ENCODE peak calls at places on chromosomes 16 and 17, in seven cellular contexts. Q, I, Z, W, V, E and U are unnamed samples.

GRCh38 chr16:7351572-7351971 is 18.9 kb downstream of the RBFOX1 start:
- DNase-seq in I (no peak), Q (no peak), Z (no peak), V (no peak), W (no peak), E (no peak), U (no peak)

GRCh38 chr17:78343433-78344201 is 16.3 kb downstream of the SOCS3 start:
- DNase-seq in Q (peak), W (no peak), E (no peak), I (no peak), Z (peak), V (peak), U (peak)

GRCh38 chr16:26709754-26710153 is 357.0 kb upstream of the C16orf82 start:
- DNase-seq in Z (no peak), W (no peak), E (no peak), I (no peak), V (no peak), Q (no peak), U (no peak)

GRCh38 chr17:77634710-77635109 is 323.8 kb upstream of the TNRC6C start:
- DNase-seq in Z (no peak), Q (no peak), I (no peak), E (no peak), V (no peak), W (no peak), U (no peak)

GRCh38 chr16:82971126-82971525 is 344.4 kb downstream of the CDH13 start:
- DNase-seq in E (no peak), I (no peak), Z (no peak), V (no peak), W (no peak), Q (no peak), U (no peak)

GRCh38 chr16:27228036-27228435 is 24.7 kb downstream of the KDM8 start:
- DNase-seq in I (no peak), V (no peak), W (no peak), Z (no peak), E (no peak), Q (no peak), U (no peak)

GRCh38 chr16:56337858-56338325 is 87.5 kb downstream of the AMFR start:
- DNase-seq in Q (no peak), Z (no peak), I (no peak), V (no peak), E (no peak), W (no peak), U (no peak)

GRCh38 chr16:74867281-74867849 is 92.7 kb upstream of the FA2H start:
- DNase-seq in Q (no peak), Z (no peak), W (no peak), E (no peak), V (no peak), I (no peak), U (no peak)

GRCh38 chr17:56389356-56389755 is 204.1 kb upstream of the NOG start:
- DNase-seq in Q (no peak), W (no peak), I (no peak), Z (no peak), V (no peak), E (no peak), U (no peak)

GRCh38 chr16:88017006-88017405 is 65.8 kb downstream of the BANP start:
- DNase-seq in W (no peak), Z (no peak), I (no peak), E (no peak), V (no peak), Q (no peak), U (no peak)

GRCh38 chr16:88378401-88378800 is 4.4 kb upstream of the ZNF469 start:
- DNase-seq in V (no peak), W (peak), Q (no peak), E (no peak), Z (no peak), I (no peak), U (no peak)

GRCh38 chr17:80821546-80821945 is 170.1 kb upstream of the CHMP6 start:
- DNase-seq in E (no peak), W (no peak), Z (no peak), I (no peak), V (no peak), Q (no peak), U (no peak)

GRCh38 chr17:9615486-9615885 is 29.8 kb upstream of the USP43 start:
- DNase-seq in Q (no peak), V (no peak), W (no peak), E (no peak), Z (no peak), I (no peak), U (no peak)

GRCh38 chr16:3095869-3096268 is 3.2 kb downstream of the ZSCAN10 start:
- DNase-seq in V (peak), W (no peak), I (no peak), Z (peak), Q (no peak), E (peak), U (peak)

GRCh38 chr16:49858200-49859129 is 2.6 kb upstream of the ZNF423 start:
- DNase-seq in E (peak), W (peak), Z (no peak), V (no peak), Q (peak), I (no peak), U (no peak)

GRCh38 chr17:51056813-51057510 is 63.7 kb downstream of the SPAG9 start:
- DNase-seq in Z (peak), W (peak), E (peak), I (peak), Q (no peak), V (no peak), U (no peak)

GRCh38 chr17:81307636-81308035 is 12.5 kb upstream of the SLC38A10 start:
- DNase-seq in Q (no peak), Z (no peak), E (no peak), V (no peak), I (no peak), W (no peak), U (no peak)

GRCh38 chr17:79558573-79558900 is 52.3 kb downstream of the RBFOX3 start:
- DNase-seq in I (no peak), Q (no peak), E (no peak), Z (no peak), V (no peak), W (no peak), U (no peak)

GRCh38 chr17:64077409-64077808 is 52.5 kb downstream of the ERN1 start:
- DNase-seq in Q (no peak), Z (no peak), V (no peak), E (no peak), I (no peak), W (no peak), U (no peak)

GRCh38 chr17:83065660-83066542 is 13.5 kb upstream of the METRNL start:
- DNase-seq in Z (no peak), I (no peak), V (no peak), W (peak), E (no peak), Q (no peak), U (peak)

GRCh38 chr17:9948967-9949366 is 43.9 kb upstream of the RCVRN start:
- DNase-seq in Z (no peak), E (no peak), Q (no peak), W (no peak), I (no peak), V (no peak), U (no peak)

GRCh38 chr16:68993885-68994284 is 111.6 kb upstream of the HAS3 start:
- DNase-seq in I (peak), E (peak), W (no peak), Z (no peak), Q (no peak), V (no peak), U (no peak)

GRCh38 chr17:17937450-17937849 is 34.8 kb downstream of the TOM1L2 start:
- DNase-seq in E (no peak), Z (no peak), W (no peak), I (no peak), Q (no peak), V (no peak), U (no peak)

GRCh38 chr16:55176901-55177300 is 147.1 kb upstream of the IRX6 start:
- DNase-seq in E (no peak), Z (no peak), I (no peak), Q (no peak), W (no peak), V (no peak), U (no peak)

GRCh38 chr16:5504028-5504758 is 406.6 kb upstream of the EEF2KMT start:
- DNase-seq in V (no peak), E (no peak), Z (no peak), W (no peak), I (no peak), Q (no peak), U (no peak)

GRCh38 chr17:66191607-66192377 is at the start of gene CEP112:
- DNase-seq in E (peak), Q (peak), W (peak), V (peak), I (peak), Z (peak), U (peak)

GRCh38 chr16:28166394-28167208 is 45.2 kb downstream of the XPO6 start:
- DNase-seq in E (no peak), W (no peak), I (no peak), Z (no peak), Q (no peak), V (no peak), U (no peak)

GRCh38 chr17:83198366-83199341 is 119.2 kb downstream of the METRNL start:
- DNase-seq in V (no peak), W (peak), I (no peak), E (no peak), Q (no peak), Z (no peak), U (peak)

GRCh38 chr17:48559609-48560451 is 14.9 kb upstream of the HOXB2 start:
- DNase-seq in Z (no peak), W (no peak), E (no peak), V (no peak), Q (no peak), I (no peak), U (no peak)

GRCh38 chr17:63950940-63951907 is 19.1 kb upstream of the CD79B start:
- DNase-seq in V (peak), E (peak), I (no peak), Z (peak), Q (peak), W (no peak), U (no peak)